ENCODE peak calls at places on chromosomes 4 and X, in four cellular contexts. C is EL, E is AG09319, M is nephron progenitor cell. B is an unnamed sample.

GRCh38 chr4:136583567-136583966 is 948.7 kb downstream of the PCDH18 start:
- DNase-seq in C (no peak), E (no peak), M (no peak), B (no peak)

GRCh38 chr4:32499176-32499575 is 1779.0 kb downstream of the PCDH7 start:
- DNase-seq in C (no peak), E (no peak), M (no peak), B (no peak)

GRCh38 chrX:38375888-38376287 is 23.5 kb downstream of the OTC start:
- DNase-seq in C (no peak), E (no peak), M (no peak), B (peak)

GRCh38 chrX:107845625-107846024 is 20.0 kb downstream of the MID2 start:
- DNase-seq in C (no peak), E (no peak), M (no peak), B (no peak)

GRCh38 chr4:102663073-102663472 is 97.7 kb downstream of the MANBA start:
- DNase-seq in C (peak), E (no peak), M (no peak), B (no peak)

GRCh38 chrX:155966876-155967275 is 30.6 kb upstream of the IL9R start:
- DNase-seq in C (peak), E (no peak), M (peak), B (peak)

GRCh38 chrX:69186651-69187050 is 21.4 kb upstream of the PJA1 start:
- DNase-seq in C (no peak), E (no peak), M (no peak), B (no peak)

GRCh38 chrX:2608638-2609430 is 82.3 kb upstream of the CD99 start:
- DNase-seq in C (peak), E (peak), M (peak), B (peak)

GRCh38 chr4:121998024-121998423 is 46.2 kb upstream of the TRPC3 start:
- DNase-seq in C (no peak), E (no peak), M (no peak), B (no peak)

GRCh38 chr4:48570646-48571220 is 80.7 kb downstream of the ZAR1 start:
- DNase-seq in C (peak), E (no peak), M (no peak), B (no peak)

GRCh38 chrX:139831689-139832456 is 101.0 kb downstream of the ATP11C start:
- DNase-seq in C (peak), E (peak), M (no peak), B (peak)

GRCh38 chr4:102620697-102621497 is 119.7 kb downstream of the NFKB1 start:
- DNase-seq in C (peak), E (peak), M (no peak), B (peak)

GRCh38 chr4:111400736-111401135 is 744.5 kb upstream of the FAM241A start:
- DNase-seq in C (peak), E (peak), M (no peak), B (no peak)

GRCh38 chr4:173913496-173913895 is 370.0 kb downstream of the FBXO8 start:
- DNase-seq in C (no peak), E (no peak), M (no peak), B (no peak)

GRCh38 chr4:158146736-158147135 is 26.1 kb downstream of the GASK1B start:
- DNase-seq in C (no peak), E (no peak), M (no peak), B (no peak)

GRCh38 chr4:137065306-137065705 is 467.0 kb downstream of the PCDH18 start:
- DNase-seq in C (peak), E (no peak), M (no peak), B (no peak)

GRCh38 chr4:4770610-4771009 is 88.9 kb upstream of the MSX1 start:
- DNase-seq in C (no peak), E (no peak), M (no peak), B (no peak)

GRCh38 chr4:23091674-23092073 is 398.9 kb downstream of the GBA3 start:
- DNase-seq in C (no peak), E (no peak), M (no peak), B (no peak)

GRCh38 chr4:39698424-39699009 is 581 bp downstream of the UBE2K start:
- DNase-seq in C (peak), E (no peak), M (peak), B (peak)

GRCh38 chr4:140056015-140056414 is 98.0 kb downstream of the MAML3 start:
- DNase-seq in C (no peak), E (no peak), M (no peak), B (no peak)

GRCh38 chr4:183830438-183830985 is 74.6 kb upstream of the STOX2 start:
- DNase-seq in C (no peak), E (no peak), M (no peak), B (no peak)